ENCODE peak calls at places on chromosome 10, in ten cellular contexts. X is skeletal muscle cell; C is CD8-positive, alpha-beta T cell; P is psoas muscle; S is T-helper 2 cell; Q is M059J; B is HCEC 1CT; R is Daoy; W is NCI-H748 treated with DMSO at 0.1 percent for 48 hours; U is NCI-H2171 treated with DMSO at 0.1 percent for 48 hours. L is an unnamed sample.

GRCh38 chr10:121267236-121268003 is 330.8 kb downstream of the FGFR2 start:
- DNase-seq in Q (no peak), U (no peak), P (no peak), S (no peak), C (no peak), X (no peak), W (no peak), R (no peak), B (no peak), L (no peak)

GRCh38 chr10:28254290-28254985 is 48.4 kb downstream of the MPP7 start:
- DNase-seq in R (peak; percentile 73), B (no peak), U (no peak), X (no peak), S (no peak), C (no peak), Q (peak; percentile 75), P (peak; percentile 24), W (no peak), L (no peak)

GRCh38 chr10:84026821-84027257 is 112.5 kb upstream of the GHITM start:
- DNase-seq in B (no peak), S (no peak), Q (peak; percentile 0), X (no peak), U (peak; percentile 51), C (no peak), P (no peak), W (peak; percentile 1), R (no peak), L (peak; percentile 73)

GRCh38 chr10:106559442-106559841 is 605.1 kb downstream of the SORCS1 start:
- DNase-seq in P (no peak), B (peak; percentile 79), R (no peak), Q (peak; percentile 80), X (peak; percentile 99), S (no peak), U (no peak), W (no peak), C (no peak), L (no peak)

GRCh38 chr10:133087679-133088523 is at the start of gene ADGRA1:
- DNase-seq in R (no peak), C (no peak), Q (no peak), X (no peak), B (no peak), S (no peak), U (peak; percentile 12), W (peak; percentile 9), P (no peak), L (peak; percentile 74)

GRCh38 chr10:110447886-110448285 is 49.8 kb upstream of the DUSP5 start:
- DNase-seq in S (no peak), P (no peak), C (no peak), W (no peak), B (no peak), R (no peak), U (no peak), X (no peak), Q (no peak), L (no peak)

GRCh38 chr10:112581921-112582320 is 134.9 kb downstream of the VTI1A start:
- DNase-seq in U (no peak), C (no peak), B (no peak), W (no peak), S (no peak), P (no peak), Q (no peak), X (no peak), R (no peak), L (no peak)

GRCh38 chr10:52443419-52444388 is 129.6 kb downstream of the DKK1 start:
- DNase-seq in B (peak; percentile 91), Q (peak; percentile 92), S (no peak), R (peak; percentile 53), C (no peak), P (no peak), X (peak; percentile 60), U (no peak), W (no peak), L (no peak)

GRCh38 chr10:48600645-48601505 is 4.0 kb downstream of the ARHGAP22 start:
- DNase-seq in B (no peak), X (no peak), Q (no peak), C (no peak), W (no peak), S (no peak), U (no peak), R (no peak), P (no peak), L (no peak)

GRCh38 chr10:17479015-17479615 is 24.7 kb upstream of the ST8SIA6 start:
- DNase-seq in C (no peak), S (no peak), R (no peak), B (no peak), W (no peak), Q (peak; percentile 83), P (no peak), X (no peak), U (no peak), L (no peak)

GRCh38 chr10:23204773-23205172 is 12.7 kb downstream of the PTF1A start:
- DNase-seq in R (no peak), C (no peak), Q (no peak), X (no peak), W (no peak), P (no peak), S (no peak), B (no peak), U (no peak), L (peak; percentile 67)

L was measured in GM23338.